ENCODE peak calls at places on chromosomes 7 and 10, in six cellular contexts. One of them, this sample, is unnamed.

GRCh38 chr10:78706256-78706655 is 362.5 kb upstream of the ZMIZ1 start:
- DNase-seq in endothelial cell: no peak
- DNase-seq in NCI-H2081 treated with DMSO at 0.1 percent for 48 hours: no peak
- DNase-seq in SJSA1: no peak
- DNase-seq in neural crest cell: no peak
- DNase-seq in activated naive CD4-positive, alpha-beta T cell treated with anti-CD3 and anti-CD28 coated beads for 36 hours: no peak
- DNase-seq in this sample: no peak

GRCh38 chr10:34629120-34629519 is 186.0 kb downstream of the PARD3 start:
- DNase-seq in endothelial cell: no peak
- DNase-seq in NCI-H2081 treated with DMSO at 0.1 percent for 48 hours: no peak
- DNase-seq in SJSA1: no peak
- DNase-seq in neural crest cell: no peak
- DNase-seq in activated naive CD4-positive, alpha-beta T cell treated with anti-CD3 and anti-CD28 coated beads for 36 hours: no peak
- DNase-seq in this sample: no peak

GRCh38 chr7:101846800-101847538 is 29.5 kb downstream of the CUX1 start:
- DNase-seq in endothelial cell: no peak
- DNase-seq in NCI-H2081 treated with DMSO at 0.1 percent for 48 hours: no peak
- DNase-seq in SJSA1: no peak
- DNase-seq in neural crest cell: no peak
- DNase-seq in activated naive CD4-positive, alpha-beta T cell treated with anti-CD3 and anti-CD28 coated beads for 36 hours: no peak
- DNase-seq in this sample: no peak

GRCh38 chr10:21521910-21522533 is 3.5 kb downstream of the SKIDA1 start:
- DNase-seq in endothelial cell: no peak
- DNase-seq in NCI-H2081 treated with DMSO at 0.1 percent for 48 hours: no peak
- DNase-seq in SJSA1: no peak
- DNase-seq in neural crest cell: no peak
- DNase-seq in activated naive CD4-positive, alpha-beta T cell treated with anti-CD3 and anti-CD28 coated beads for 36 hours: no peak
- DNase-seq in this sample: no peak

GRCh38 chr10:80492875-80493413 is 38.8 kb downstream of the TSPAN14 start:
- DNase-seq in endothelial cell: no peak
- DNase-seq in NCI-H2081 treated with DMSO at 0.1 percent for 48 hours: no peak
- DNase-seq in SJSA1: no peak
- DNase-seq in neural crest cell: no peak
- DNase-seq in activated naive CD4-positive, alpha-beta T cell treated with anti-CD3 and anti-CD28 coated beads for 36 hours: no peak
- DNase-seq in this sample: no peak

GRCh38 chr10:117334075-117334474 is 41.2 kb downstream of the PDZD8 start:
- DNase-seq in endothelial cell: no peak
- DNase-seq in NCI-H2081 treated with DMSO at 0.1 percent for 48 hours: no peak
- DNase-seq in SJSA1: no peak
- DNase-seq in neural crest cell: no peak
- DNase-seq in activated naive CD4-positive, alpha-beta T cell treated with anti-CD3 and anti-CD28 coated beads for 36 hours: no peak
- DNase-seq in this sample: no peak

GRCh38 chr7:156475179-156475578 is 165.4 kb upstream of the RNF32 start:
- DNase-seq in endothelial cell: no peak
- DNase-seq in NCI-H2081 treated with DMSO at 0.1 percent for 48 hours: no peak
- DNase-seq in SJSA1: no peak
- DNase-seq in neural crest cell: no peak
- DNase-seq in activated naive CD4-positive, alpha-beta T cell treated with anti-CD3 and anti-CD28 coated beads for 36 hours: no peak
- DNase-seq in this sample: no peak

GRCh38 chr10:118968482-118968881 is 61.0 kb upstream of the NANOS1 start:
- DNase-seq in endothelial cell: no peak
- DNase-seq in NCI-H2081 treated with DMSO at 0.1 percent for 48 hours: no peak
- DNase-seq in SJSA1: no peak
- DNase-seq in neural crest cell: no peak
- DNase-seq in activated naive CD4-positive, alpha-beta T cell treated with anti-CD3 and anti-CD28 coated beads for 36 hours: no peak
- DNase-seq in this sample: no peak

This sample was measured in NCI-H748 treated with DMSO at 0.1 percent for 48 hours.